ENCODE peak calls at places on chromosomes 2 and 18, in seven cellular contexts. J, H, U, T, Z, N and Y are unnamed samples.

GRCh38 chr2:19540739-19541503 is 182.5 kb upstream of the OSR1 start:
- DNase-seq in J (peak; percentile 89), H (no peak), U (no peak), T (no peak), Z (no peak), N (peak; percentile 24), Y (no peak)

GRCh38 chr2:195029804-195030654 is 627.0 kb upstream of the SLC39A10 start:
- DNase-seq in J (no peak), H (no peak), U (no peak), T (no peak), Z (no peak), N (no peak), Y (no peak)

GRCh38 chr18:9629709-9630108 is 15.3 kb upstream of the PPP4R1 start:
- DNase-seq in J (peak; percentile 44), H (no peak), U (no peak), T (no peak), Z (no peak), N (no peak), Y (no peak)

GRCh38 chr2:98929920-98930319 is 6.1 kb downstream of the CRACDL start:
- DNase-seq in J (no peak), H (no peak), U (no peak), T (peak; percentile 67), Z (no peak), N (no peak), Y (no peak)

GRCh38 chr2:48399828-48400552 is 130.0 kb upstream of the STON1 start:
- DNase-seq in J (no peak), H (no peak), U (no peak), T (no peak), Z (no peak), N (no peak), Y (no peak)

GRCh38 chr2:33135645-33136044 is 188.9 kb downstream of the LTBP1 start:
- DNase-seq in J (peak; percentile 63), H (no peak), U (no peak), T (no peak), Z (no peak), N (no peak), Y (no peak)

GRCh38 chr2:161956751-161957150 is 117.3 kb downstream of the DPP4 start:
- DNase-seq in J (no peak), H (no peak), U (peak; percentile 56), T (no peak), Z (no peak), N (no peak), Y (no peak)

GRCh38 chr2:20507166-20507692 is 60.4 kb downstream of the RHOB start:
- DNase-seq in J (no peak), H (no peak), U (no peak), T (no peak), Z (no peak), N (no peak), Y (no peak)

GRCh38 chr2:78029392-78029995 is 507.3 kb upstream of the LRRTM4 start:
- DNase-seq in J (no peak), H (no peak), U (no peak), T (no peak), Z (no peak), N (no peak), Y (no peak)

GRCh38 chr18:37238271-37238670 is 327.3 kb downstream of the CELF4 start:
- DNase-seq in J (no peak), H (no peak), U (no peak), T (no peak), Z (no peak), N (no peak), Y (no peak)

GRCh38 chr2:170029551-170029950 is 148.4 kb upstream of the MYO3B start:
- DNase-seq in J (no peak), H (no peak), U (no peak), T (no peak), Z (no peak), N (no peak), Y (no peak)

GRCh38 chr2:23566236-23567142 is 181.5 kb downstream of the KLHL29 start:
- DNase-seq in J (peak; percentile 49), H (peak; percentile 19), U (no peak), T (no peak), Z (no peak), N (no peak), Y (peak; percentile 92)

GRCh38 chr2:689877-690510 is 12.8 kb upstream of the TMEM18 start:
- DNase-seq in J (no peak), H (no peak), U (no peak), T (no peak), Z (no peak), N (no peak), Y (no peak)

GRCh38 chr2:205461678-205462665 is 220.3 kb upstream of the NRP2 start:
- DNase-seq in J (no peak), H (no peak), U (no peak), T (no peak), Z (no peak), N (no peak), Y (no peak)

GRCh38 chr2:49961346-49961745 is 807.0 kb upstream of the FSHR start:
- DNase-seq in J (no peak), H (no peak), U (no peak), T (no peak), Z (no peak), N (no peak), Y (no peak)

GRCh38 chr18:23259701-23260661 is 124.7 kb downstream of the CABLES1 start:
- DNase-seq in J (peak; percentile 65), H (peak; percentile 84), U (no peak), T (no peak), Z (peak; percentile 80), N (peak; percentile 89), Y (peak; percentile 87)

GRCh38 chr18:35968278-35968880 is 4.1 kb upstream of the RMP24 start:
- DNase-seq in J (no peak), H (no peak), U (no peak), T (no peak), Z (no peak), N (no peak), Y (no peak)

DNA sequence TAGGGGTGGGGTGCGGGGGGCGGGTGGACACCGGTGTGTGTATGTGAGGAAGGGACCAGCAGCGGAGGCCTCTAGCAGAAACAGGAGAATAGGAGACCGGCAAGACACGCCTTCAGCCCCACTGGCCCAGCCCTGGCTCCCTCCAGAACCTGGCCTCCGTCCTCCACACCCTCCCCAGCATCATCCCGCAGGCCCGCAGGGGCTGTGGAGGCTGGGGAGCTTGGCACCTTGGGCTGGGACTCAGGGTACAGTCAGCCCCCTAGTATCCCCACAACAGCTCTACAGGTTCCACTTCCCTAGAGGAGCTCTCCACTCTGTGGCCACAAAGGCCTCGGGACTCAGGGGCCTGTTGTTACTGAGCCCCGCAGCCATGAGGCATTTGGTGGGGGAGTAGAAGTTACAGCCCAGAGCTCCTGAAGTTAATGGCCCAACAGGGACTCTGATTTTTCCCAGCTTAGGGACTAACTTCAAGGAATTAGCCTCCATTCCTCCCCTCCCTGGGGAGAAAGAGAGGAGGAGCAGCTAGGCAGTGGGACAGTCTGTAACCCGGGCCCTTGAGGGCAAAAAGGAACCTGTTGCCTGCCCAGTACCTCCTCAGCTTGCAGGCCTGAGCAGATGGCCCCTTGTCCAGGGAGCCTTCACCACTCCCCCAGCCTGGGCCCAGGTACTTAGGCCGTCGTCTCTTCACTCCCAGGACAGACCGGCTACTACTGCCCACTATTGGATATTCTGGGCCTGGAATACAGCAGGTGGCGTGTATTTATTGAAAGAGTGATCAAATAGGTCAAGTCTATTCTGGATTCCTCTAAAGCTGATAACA is 20.0 kb downstream of the SH2D6 start:
- DNase-seq in J (no peak), H (no peak), U (no peak), T (no peak), Z (no peak), N (no peak), Y (peak; percentile 76)
- H3K4me3 ChIP-seq in J (peak overlapping the region; percentile 71), H (no peak overlapping the region), U (peak overlapping the region; percentile 52), T (peak overlapping the region; percentile 43), Z (peak overlapping the region; percentile 58), N (peak overlapping the region; percentile 3), Y (no peak overlapping the region)

GRCh38 chr18:47911877-47912276 is 18.6 kb downstream of the SMAD2 start:
- DNase-seq in J (no peak), H (no peak), U (peak; percentile 15), T (no peak), Z (no peak), N (peak; percentile 40), Y (no peak)

GRCh38 chr18:47906408-47906807 is 24.1 kb downstream of the SMAD2 start:
- DNase-seq in J (no peak), H (no peak), U (no peak), T (no peak), Z (no peak), N (no peak), Y (no peak)

GRCh38 chr18:47908523-47909039 is 21.9 kb downstream of the SMAD2 start:
- DNase-seq in J (no peak), H (no peak), U (no peak), T (no peak), Z (no peak), N (no peak), Y (no peak)

GRCh38 chr18:47912343-47912742 is 18.1 kb downstream of the SMAD2 start:
- DNase-seq in J (peak; percentile 23), H (no peak), U (no peak), T (no peak), Z (no peak), N (peak; percentile 26), Y (no peak)

DNA sequence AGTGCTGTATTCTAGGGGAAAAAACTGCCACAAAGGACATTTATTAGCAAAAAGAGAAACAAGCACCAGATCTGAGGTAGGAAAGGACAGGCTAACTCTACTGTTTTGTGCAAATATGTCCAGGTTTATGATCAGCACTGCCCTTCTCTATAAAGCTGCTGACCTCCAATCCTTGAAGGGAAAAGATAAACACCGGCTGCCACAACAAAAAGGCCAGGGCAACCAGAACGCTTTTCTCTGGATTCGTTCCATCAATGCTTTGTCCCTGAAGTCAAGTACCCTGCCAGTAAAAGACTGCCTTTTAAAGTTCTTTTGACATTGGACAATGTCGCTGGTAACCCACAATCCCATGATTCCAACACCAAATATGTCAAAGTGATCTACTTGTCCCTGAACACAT is 21.0 kb downstream of the SMAD2 start:
- DNase-seq in J (no peak), H (no peak), U (no peak), T (no peak), Z (no peak), N (no peak), Y (no peak)
- H3K36me3 ChIP-seq in J (peaks cover 10% of the 10 kb centered on the region), H (no peaks in the 10 kb centered on the region), U (no peaks in the 10 kb centered on the region), T (no peaks in the 10 kb centered on the region), Z (no peaks in the 10 kb centered on the region), N (no peaks in the 10 kb centered on the region), Y (no peaks in the 10 kb centered on the region)

DNA sequence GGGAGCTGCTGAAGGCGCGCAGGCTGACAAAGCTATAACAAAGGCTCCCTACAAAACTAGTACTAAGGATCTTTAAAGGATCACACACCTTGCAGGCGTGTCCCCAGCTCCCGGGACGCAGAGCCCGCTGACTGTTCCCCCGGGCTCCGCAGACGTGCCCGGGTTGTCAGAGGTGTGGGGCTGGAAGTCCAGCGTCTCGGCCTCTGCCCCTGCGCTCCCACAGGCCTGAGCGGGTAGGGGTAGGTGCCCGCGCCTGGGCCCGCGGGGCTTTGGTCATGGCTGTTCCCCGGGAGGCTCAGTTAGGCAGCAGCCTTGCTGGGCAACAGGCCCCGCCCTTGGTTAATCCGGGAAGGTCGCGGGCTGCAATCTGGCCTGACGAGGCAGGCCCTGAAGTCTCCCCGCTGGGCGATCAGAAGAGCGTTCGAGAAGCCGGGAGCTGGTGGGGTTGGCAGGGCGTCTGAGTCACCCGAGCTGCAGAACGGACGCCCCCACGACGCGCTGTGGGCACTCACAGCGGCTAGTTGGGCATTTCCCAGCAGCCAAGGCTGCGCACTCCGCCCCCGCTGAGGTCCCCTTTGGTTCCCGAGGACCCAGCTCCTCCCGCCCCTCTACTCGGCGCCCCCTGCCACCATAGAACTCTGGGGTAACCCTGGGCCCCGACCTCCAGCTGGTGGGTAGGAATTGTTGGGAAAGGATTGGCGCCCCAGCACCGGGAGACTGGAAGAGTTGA is 13.6 kb downstream of the POU3F3 start:
- DNase-seq in J (no peak), H (no peak), U (no peak), T (no peak), Z (no peak), N (no peak), Y (peak; percentile 85)
- H3K27me3 ChIP-seq in J (peaks cover 87% of the 10 kb centered on the region), H (peaks cover 100% of the 10 kb centered on the region), U (peaks cover 39% of the 10 kb centered on the region), T (peaks cover 20% of the 10 kb centered on the region), Z (peaks cover 100% of the 10 kb centered on the region), N (peaks cover 100% of the 10 kb centered on the region), Y (peaks cover 96% of the 10 kb centered on the region)

GRCh38 chr18:58023108-58023507 is 20.9 kb upstream of the NEDD4L start:
- DNase-seq in J (no peak), H (no peak), U (no peak), T (no peak), Z (no peak), N (no peak), Y (no peak)
- H3K4me3 ChIP-seq in J (no peak overlapping the region), H (no peak overlapping the region), U (no peak overlapping the region), T (no peak overlapping the region), Z (no peak overlapping the region), N (no peak overlapping the region), Y (no peak overlapping the region)